ENCODE peak calls at places on chromosomes 16 and 17, in six cellular contexts. W, D, I, T, A and O are unnamed samples.

GRCh38 chr17:62761884-62762283 is 46.2 kb downstream of the MARCHF10 start:
- DNase-seq in W (no peak), D (no peak), I (no peak), T (no peak), A (no peak), O (no peak)

GRCh38 chr16:52705192-52705591 is 158.2 kb upstream of the TOX3 start:
- DNase-seq in W (no peak), D (no peak), I (no peak), T (no peak), A (no peak), O (no peak)

GRCh38 chr17:33893192-33893591 is 361.9 kb upstream of the CCL2 start:
- DNase-seq in W (no peak), D (no peak), I (no peak), T (no peak), A (no peak), O (no peak)

GRCh38 chr16:13453938-13454553 is 465.9 kb upstream of the ERCC4 start:
- DNase-seq in W (no peak), D (peak; percentile 14), I (no peak), T (no peak), A (no peak), O (no peak)

GRCh38 chr16:54962045-54962444 is 31.4 kb downstream of the IRX5 start:
- DNase-seq in W (no peak), D (no peak), I (no peak), T (no peak), A (no peak), O (no peak)

GRCh38 chr17:79500738-79501533 is 109.9 kb downstream of the RBFOX3 start:
- DNase-seq in W (no peak), D (no peak), I (no peak), T (no peak), A (no peak), O (no peak)

GRCh38 chr16:67942200-67942509 is 1.8 kb downstream of the LCAT start:
- DNase-seq in W (no peak), D (peak; percentile 66), I (no peak), T (no peak), A (no peak), O (peak; percentile 36)

GRCh38 chr17:65177901-65178300 is 40.7 kb downstream of the RGS9 start:
- DNase-seq in W (no peak), D (no peak), I (no peak), T (no peak), A (no peak), O (no peak)

GRCh38 chr16:86110134-86110533 is 211.2 kb downstream of the IRF8 start:
- DNase-seq in W (no peak), D (no peak), I (no peak), T (no peak), A (no peak), O (no peak)

GRCh38 chr16:12119562-12119961 is 143.0 kb downstream of the SNX29 start:
- DNase-seq in W (no peak), D (no peak), I (peak; percentile 29), T (no peak), A (no peak), O (no peak)
- H3K27ac ChIP-seq in W (peak overlapping the region; percentile 51), D (peak overlapping the region; percentile 26), I (peak overlapping the region; percentile 12), T (no peak overlapping the region), A (peak overlapping the region; percentile 31), O (no peak overlapping the region)

GRCh38 chr17:17835415-17836249 is 1.2 kb downstream of the SREBF1 start:
- DNase-seq in W (no peak), D (no peak), I (no peak), T (no peak), A (no peak), O (no peak)
- H3K27ac ChIP-seq in W (peak overlapping the region; percentile 99), D (peak overlapping the region; percentile 98), I (peak overlapping the region; percentile 97), T (peak overlapping the region; percentile 100), A (peak overlapping the region; percentile 98), O (peak overlapping the region; percentile 97)

DNA sequence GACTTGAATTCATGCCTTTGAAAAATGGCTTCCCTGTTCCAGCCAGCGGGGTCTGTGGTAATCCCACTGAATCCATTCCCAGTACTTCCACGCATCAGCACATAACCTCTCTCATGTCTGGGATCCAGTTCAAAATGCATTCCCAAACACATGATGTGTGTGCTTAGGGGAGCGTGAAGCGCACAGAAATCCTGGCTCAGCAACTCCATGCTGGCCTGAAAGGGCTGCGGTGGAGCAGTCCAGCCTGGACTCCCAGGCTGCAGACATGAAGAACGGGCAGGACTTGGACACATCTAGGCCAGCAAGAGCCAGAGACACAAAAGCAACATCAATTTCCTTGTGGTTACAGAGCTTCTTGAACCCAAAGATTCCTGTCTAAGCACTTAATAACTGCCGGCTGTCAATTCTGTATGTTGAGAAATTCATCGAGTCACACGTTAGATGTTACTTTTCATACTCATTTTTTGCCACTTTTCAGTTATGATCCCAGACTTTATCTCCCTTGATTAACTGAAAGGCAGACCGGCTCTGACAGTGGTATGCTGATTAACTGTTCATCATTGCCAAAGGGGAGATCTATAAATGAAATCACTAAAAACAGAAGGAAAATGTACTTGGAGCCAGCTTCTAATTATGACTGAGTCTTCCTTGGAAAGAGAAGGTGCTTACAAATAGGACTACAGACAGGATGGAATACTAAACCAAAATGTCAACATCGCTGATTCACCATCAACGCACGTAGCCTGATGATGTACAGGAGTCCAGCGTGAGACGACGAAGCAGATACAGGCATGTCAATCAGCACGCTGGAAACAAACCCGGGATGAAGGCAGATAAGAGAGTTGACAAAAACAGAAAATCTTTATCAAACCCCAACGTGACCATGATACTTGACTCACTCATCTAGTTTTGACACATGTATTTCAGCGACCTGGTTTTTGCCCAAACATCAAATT is 23.0 kb downstream of the NSMCE1 start:
- DNase-seq in W (no peak), D (peak; percentile 65), I (no peak), T (no peak), A (no peak), O (no peak)
- H3K27ac ChIP-seq in W (peak overlapping the region; percentile 81), D (peak overlapping the region; percentile 69), I (peak overlapping the region; percentile 84), T (peak overlapping the region; percentile 62), A (peak overlapping the region; percentile 59), O (no peak overlapping the region)

DNA sequence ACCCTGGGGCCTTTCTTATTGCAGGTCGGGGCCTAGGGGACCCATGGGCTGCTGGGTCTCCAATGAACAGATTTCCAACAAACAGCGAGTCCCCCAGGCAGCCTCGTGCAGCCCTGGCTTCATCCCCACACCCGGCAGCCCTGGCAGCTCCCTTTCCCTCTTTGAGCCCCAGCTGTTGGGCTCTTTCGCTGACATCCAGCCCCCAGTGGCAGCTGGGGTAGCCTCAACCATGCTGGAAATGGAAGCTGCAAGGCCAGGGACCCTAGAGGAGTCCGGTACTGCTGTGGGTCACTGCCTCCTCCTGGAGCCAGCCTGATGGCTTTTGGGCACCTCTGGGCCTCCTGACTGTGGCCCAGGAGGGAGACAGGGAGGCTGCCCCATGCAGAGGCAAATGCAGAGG is 5.9 kb downstream of the RPUSD1 start:
- DNase-seq in W (no peak), D (no peak), I (no peak), T (no peak), A (no peak), O (no peak)
- H3K27ac ChIP-seq in W (no peak overlapping the region), D (no peak overlapping the region), I (no peak overlapping the region), T (no peak overlapping the region), A (no peak overlapping the region), O (no peak overlapping the region)

DNA sequence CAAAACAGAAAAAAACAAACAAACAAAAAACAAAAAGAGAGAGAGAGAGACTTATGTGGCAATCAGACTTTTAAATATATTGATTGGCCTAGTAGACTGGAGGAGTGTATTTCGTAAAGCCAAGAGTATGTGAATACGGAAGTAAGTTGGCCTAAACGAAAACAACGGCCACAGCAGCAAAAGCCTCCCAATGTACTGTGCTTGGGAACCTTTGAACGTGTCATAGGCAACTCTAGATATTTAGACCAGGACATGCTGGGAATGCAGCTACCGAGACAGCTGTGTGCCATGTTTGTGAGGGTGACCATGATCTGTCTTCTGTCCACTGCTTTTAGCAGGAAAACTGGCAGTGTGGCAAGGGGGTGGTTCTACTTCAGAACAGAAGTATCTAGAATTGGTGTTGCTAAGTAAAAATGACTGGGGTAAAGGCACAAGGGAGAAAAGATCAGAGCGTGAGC is 7.4 kb downstream of the MAF start:
- DNase-seq in W (no peak), D (no peak), I (no peak), T (no peak), A (peak; percentile 47), O (peak; percentile 14)
- H3K27ac ChIP-seq in W (peak overlapping the region; percentile 78), D (no peak overlapping the region), I (peak overlapping the region; percentile 89), T (peak overlapping the region; percentile 18), A (peak overlapping the region; percentile 92), O (peak overlapping the region; percentile 62)

DNA sequence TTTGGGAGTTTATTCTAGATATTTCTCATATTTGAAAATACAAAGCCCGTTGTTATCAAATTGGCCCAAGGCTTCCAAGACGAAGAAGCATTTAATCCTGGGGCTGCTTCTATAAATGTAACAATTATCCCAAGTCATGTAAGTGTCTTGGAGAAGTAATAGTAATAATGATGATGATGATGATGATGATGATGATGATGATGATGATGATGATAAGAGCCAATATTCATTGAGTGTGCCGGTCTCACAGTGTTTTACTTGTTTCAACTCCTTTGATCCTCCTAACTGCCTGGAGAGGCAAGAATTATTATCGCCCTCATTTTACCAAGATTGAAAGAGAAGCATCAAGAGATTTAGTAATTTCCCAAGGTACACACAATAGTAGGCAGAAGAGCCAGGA is 72.0 kb downstream of the COPRS start:
- DNase-seq in W (no peak), D (no peak), I (no peak), T (no peak), A (no peak), O (no peak)
- H3K27ac ChIP-seq in W (no peak overlapping the region), D (no peak overlapping the region), I (no peak overlapping the region), T (no peak overlapping the region), A (no peak overlapping the region), O (no peak overlapping the region)

DNA sequence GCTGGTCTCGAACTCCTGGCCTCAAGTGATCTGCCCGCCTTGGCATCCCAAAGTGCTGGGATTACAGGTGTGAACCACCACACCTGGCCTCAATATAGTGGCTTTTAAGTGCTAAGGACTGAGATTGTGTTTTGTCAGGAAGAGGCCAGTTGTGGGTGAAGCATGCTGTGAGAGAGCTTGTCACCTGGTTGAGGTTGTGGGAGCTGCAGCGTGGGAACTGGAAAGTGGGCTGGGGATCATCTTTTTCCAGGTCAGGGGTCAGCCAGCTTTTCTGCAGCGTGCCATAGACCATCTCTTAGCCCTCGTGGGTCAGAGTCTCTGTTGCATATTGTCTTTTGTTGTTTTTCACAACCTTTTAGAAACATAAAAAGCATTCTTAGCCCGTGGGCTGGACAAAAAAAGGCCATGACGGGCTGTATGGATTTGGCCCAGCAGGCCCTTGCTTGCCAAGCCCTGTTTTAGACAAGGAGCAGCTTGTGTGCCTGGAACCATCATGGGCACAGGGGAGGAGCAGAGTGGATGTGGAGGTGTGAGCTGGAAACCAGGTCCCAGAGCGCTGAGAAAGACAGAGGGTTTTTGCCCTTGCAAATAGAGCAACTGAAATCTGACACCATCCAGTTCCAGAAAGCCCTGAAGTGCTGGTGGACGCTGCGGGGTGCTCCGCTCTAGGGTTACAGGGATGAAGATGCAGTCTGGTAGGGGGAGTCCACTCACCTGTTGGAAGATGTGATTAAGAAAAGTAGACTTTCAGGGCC is 5.5 kb downstream of the BIRC5 start:
- DNase-seq in W (no peak), D (no peak), I (no peak), T (no peak), A (no peak), O (no peak)
- H3K27ac ChIP-seq in W (no peak overlapping the region), D (no peak overlapping the region), I (no peak overlapping the region), T (no peak overlapping the region), A (no peak overlapping the region), O (peak overlapping the region; percentile 67)